ENCODE peak calls at places on chromosomes 2 and 18, in four cellular contexts. S is kidney, Y is A549, B is dorsolateral prefrontal cortex. C is an unnamed sample.

GRCh38 chr2:26462511-26463251 is 15.2 kb downstream of the OTOF start:
- DNase-seq in S (peak; percentile 53), Y (peak; percentile 51), B (peak; percentile 40), C (peak; percentile 3)

GRCh38 chr18:31835528-31836138 is 75.0 kb upstream of the SLC25A52 start:
- DNase-seq in S (no peak), Y (no peak), B (no peak), C (peak; percentile 19)

GRCh38 chr2:200177971-200178911 is 128.3 kb upstream of the SPATS2L start:
- DNase-seq in S (no peak), Y (no peak), B (peak; percentile 73), C (no peak)

GRCh38 chr2:50885948-50886347 is 146.0 kb downstream of the NRXN1 start:
- DNase-seq in S (no peak), Y (no peak), B (no peak), C (no peak)

GRCh38 chr2:162833345-162833744 is 5.2 kb downstream of the KCNH7 start:
- DNase-seq in S (no peak), Y (no peak), B (no peak), C (no peak)

GRCh38 chr2:49108436-49108835 is 45.9 kb downstream of the FSHR start:
- DNase-seq in S (no peak), Y (no peak), B (no peak), C (no peak)

GRCh38 chr2:202036601-202037037 is 3.0 kb downstream of the FZD7 start:
- DNase-seq in S (peak; percentile 72), Y (no peak), B (no peak), C (no peak)

GRCh38 chr2:53422979-53423378 is 344.6 kb upstream of the CHAC2 start:
- DNase-seq in S (no peak), Y (no peak), B (peak; percentile 27), C (no peak)

GRCh38 chr18:61322265-61322873 is 10.9 kb upstream of the CDH20 start:
- DNase-seq in S (no peak), Y (peak; percentile 5), B (peak; percentile 75), C (peak; percentile 73)

GRCh38 chr2:220076734-220077133 is 449.3 kb downstream of the SLC4A3 start:
- DNase-seq in S (no peak), Y (no peak), B (no peak), C (no peak)

GRCh38 chr18:23220355-23220754 is 85.1 kb downstream of the CABLES1 start:
- DNase-seq in S (peak; percentile 51), Y (no peak), B (no peak), C (no peak)

GRCh38 chr2:142874293-142874814 is 3.1 kb upstream of the KYNU start:
- DNase-seq in S (no peak), Y (no peak), B (no peak), C (no peak)

GRCh38 chr2:240206630-240207029 is 66.2 kb upstream of the OTOS start:
- DNase-seq in S (no peak), Y (no peak), B (no peak), C (no peak)

GRCh38 chr2:46198931-46199330 is 98.3 kb upstream of the EPAS1 start:
- DNase-seq in S (no peak), Y (no peak), B (no peak), C (no peak)

GRCh38 chr18:7567487-7568425 is 640 bp downstream of the PTPRM start:
- DNase-seq in S (peak; percentile 87), Y (no peak), B (no peak), C (peak; percentile 48)

GRCh38 chr2:71530246-71530986 is 77.1 kb downstream of the DYSF start:
- DNase-seq in S (no peak), Y (peak; percentile 83), B (no peak), C (no peak)

GRCh38 chr2:9811679-9812511 is 31.4 kb upstream of the TAF1B start:
- DNase-seq in S (peak; percentile 71), Y (no peak), B (peak; percentile 6), C (no peak)
- H3K27ac ChIP-seq in S (no peak overlapping the region), Y (no peak overlapping the region), B (no peak overlapping the region), C (no peak overlapping the region)

GRCh38 chr18:9526458-9526857 is 51.1 kb downstream of the RALBP1 start:
- DNase-seq in S (no peak), Y (no peak), B (no peak), C (no peak)
- H3K27ac ChIP-seq in S (no peak overlapping the region), Y (no peak overlapping the region), B (no peak overlapping the region), C (no peak overlapping the region)

GRCh38 chr2:222909276-222909675 is 48.4 kb downstream of the ACSL3 start:
- DNase-seq in S (no peak), Y (no peak), B (no peak), C (no peak)
- H3K27ac ChIP-seq in S (no peak overlapping the region), Y (no peak overlapping the region), B (no peak overlapping the region), C (no peak overlapping the region)

GRCh38 chr2:233242231-233242917 is 9.1 kb upstream of the ATG16L1 start:
- DNase-seq in S (peak; percentile 51), Y (no peak), B (peak; percentile 31), C (no peak)
- H3K27ac ChIP-seq in S (no peak overlapping the region), Y (no peak overlapping the region), B (peak overlapping the region; percentile 45), C (no peak overlapping the region)

GRCh38 chr18:45752681-45753080 is 28.7 kb downstream of the SLC14A1 start:
- DNase-seq in S (no peak), Y (no peak), B (no peak), C (no peak)

GRCh38 chr18:45753251-45753650 is 29.3 kb downstream of the SLC14A1 start:
- DNase-seq in S (no peak), Y (no peak), B (no peak), C (no peak)

GRCh38 chr18:45745817-45746461 is 22.0 kb downstream of the SLC14A1 start:
- DNase-seq in S (no peak), Y (no peak), B (no peak), C (no peak)

GRCh38 chr18:45748531-45748930 is 24.6 kb downstream of the SLC14A1 start:
- DNase-seq in S (no peak), Y (no peak), B (no peak), C (no peak)

GRCh38 chr18:45749918-45750689 is 26.1 kb downstream of the SLC14A1 start:
- DNase-seq in S (no peak), Y (no peak), B (no peak), C (no peak)
- H3K27ac ChIP-seq in S (no peak overlapping the region), Y (no peak overlapping the region), B (no peak overlapping the region), C (no peak overlapping the region)

DNA sequence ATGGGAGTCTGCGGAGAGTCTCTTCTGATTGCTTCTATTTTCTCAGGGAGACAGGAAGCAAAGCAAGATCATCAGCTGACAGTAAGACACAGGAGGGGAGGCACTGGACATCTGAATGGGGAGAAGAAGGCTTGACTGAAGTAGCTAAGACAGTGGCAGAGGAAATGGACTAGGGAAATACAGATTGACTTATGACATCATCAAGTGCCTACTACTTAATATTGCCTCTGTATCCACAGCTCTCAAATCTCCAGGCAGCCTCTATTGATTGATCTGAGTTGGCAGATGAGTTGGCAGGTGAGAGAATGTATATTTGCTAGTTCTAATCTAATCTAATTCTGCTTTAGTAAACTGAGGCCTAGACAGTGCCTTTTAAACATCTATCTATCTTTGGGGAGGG is 242.2 kb downstream of the SLC8A1 start:
- DNase-seq in S (no peak), Y (no peak), B (no peak), C (no peak)
- H3K27ac ChIP-seq in S (no peak overlapping the region), Y (no peak overlapping the region), B (no peak overlapping the region), C (no peak overlapping the region)

GRCh38 chr2:176110975-176111663 is 4.0 kb downstream of the HOXD11 start:
- DNase-seq in S (peak; percentile 89), Y (peak; percentile 68), B (no peak), C (no peak)
- H3K27ac ChIP-seq in S (peak overlapping the region; percentile 92), Y (no peak overlapping the region), B (no peak overlapping the region), C (no peak overlapping the region)